ENCODE peak calls at places on chromosomes 1 and 21, in six cellular contexts. E, F, D, K, J and W are unnamed samples.

GRCh38 chr1:4089421-4090175 is 189.5 kb upstream of the C1orf174 start:
- DNase-seq in J (no peak), E (no peak), F (no peak), D (no peak), K (no peak), W (no peak)

GRCh38 chr1:91779603-91780021 is 106.3 kb downstream of the TGFBR3 start:
- DNase-seq in F (no peak), J (no peak), E (no peak), D (no peak), K (no peak), W (no peak)

GRCh38 chr1:246497331-246497915 is 9.7 kb downstream of the SMYD3 start:
- DNase-seq in D (no peak), E (peak), J (peak), K (peak), F (peak), W (peak)

GRCh38 chr1:237562247-237562823 is 328.4 kb downstream of the ZP4 start:
- DNase-seq in F (peak), D (no peak), K (peak), E (peak), J (peak), W (peak)

GRCh38 chr1:86227026-86227425 is 70.5 kb upstream of the COL24A1 start:
- DNase-seq in D (no peak), J (no peak), K (no peak), E (no peak), F (peak), W (no peak)

GRCh38 chr1:32907435-32907834 is 6.2 kb upstream of the TMEM54 start:
- DNase-seq in F (no peak), E (no peak), J (peak), K (no peak), D (no peak), W (no peak)

GRCh38 chr1:159915571-159916239 is 9.6 kb downstream of the TAGLN2 start:
- DNase-seq in K (no peak), F (no peak), D (no peak), J (no peak), E (no peak), W (no peak)

GRCh38 chr21:37257526-37257966 is 9.6 kb downstream of the VPS26C start:
- DNase-seq in J (peak), F (peak), K (peak), E (no peak), D (no peak), W (no peak)

GRCh38 chr1:115159958-115160357 is 70.7 kb upstream of the TSPAN2 start:
- DNase-seq in J (no peak), E (no peak), F (no peak), K (no peak), D (no peak), W (no peak)

GRCh38 chr1:117174851-117175250 is 35.9 kb downstream of the VTCN1 start:
- DNase-seq in E (no peak), K (no peak), J (no peak), F (peak), D (no peak), W (no peak)

GRCh38 chr1:180626711-180627110 is 5.1 kb upstream of the XPR1 start:
- DNase-seq in J (no peak), K (no peak), D (no peak), F (no peak), E (no peak), W (no peak)

GRCh38 chr1:151854658-151855057 is 1.1 kb upstream of the THEM5 start:
- DNase-seq in K (no peak), J (no peak), F (no peak), D (no peak), E (no peak), W (no peak)

GRCh38 chr1:67561704-67562113 is 123.3 kb upstream of the GADD45A start:
- DNase-seq in E (peak), F (peak), K (peak), J (peak), D (peak), W (peak)